ENCODE peak calls at places on chromosomes 13 and 19, in four cellular contexts. Z is transverse colon, S is lung microvascular endothelial cell, B is AG20443. O is an unnamed sample.

GRCh38 chr19:47494729-47495128 is 10.7 kb upstream of the KPTN start:
- DNase-seq in Z (no peak), S (no peak), B (no peak), O (no peak)

GRCh38 chr19:38905620-38906019 is 5.9 kb downstream of the NFKBIB start:
- DNase-seq in Z (no peak), S (no peak), B (no peak), O (no peak)

GRCh38 chr19:29320076-29320475 is 107.1 kb upstream of the UQCRFS1 start:
- DNase-seq in Z (no peak), S (no peak), B (no peak), O (no peak)

GRCh38 chr19:54266133-54266532 is 9.1 kb upstream of the LILRB5 start:
- DNase-seq in Z (peak), S (peak), B (peak), O (no peak)

GRCh38 chr19:6777434-6777833 is 4.9 kb downstream of the VAV1 start:
- DNase-seq in Z (no peak), S (no peak), B (no peak), O (no peak)

GRCh38 chr13:66680031-66680430 is 550.1 kb downstream of the PCDH9 start:
- DNase-seq in Z (no peak), S (peak), B (no peak), O (no peak)

GRCh38 chr19:45906221-45906620 is 3.8 kb upstream of the MYPOP start:
- DNase-seq in Z (no peak), S (peak), B (no peak), O (no peak)

GRCh38 chr13:93307166-93307565 is 80.6 kb downstream of the GPC6 start:
- DNase-seq in Z (no peak), S (no peak), B (no peak), O (no peak)

GRCh38 chr13:81017525-81018152 is 676.7 kb upstream of the SPRY2 start:
- DNase-seq in Z (no peak), S (peak), B (peak), O (peak)

GRCh38 chr13:101308247-101309013 is 107.9 kb downstream of the NALCN start:
- DNase-seq in Z (no peak), S (no peak), B (no peak), O (no peak)

GRCh38 chr13:50153401-50153800 is 138.2 kb downstream of the KCNRG start:
- DNase-seq in Z (no peak), S (no peak), B (no peak), O (no peak)

GRCh38 chr19:20616071-20616470 is 45.3 kb downstream of the ZNF626 start:
- DNase-seq in Z (no peak), S (no peak), B (no peak), O (no peak)

GRCh38 chr19:3057275-3057714 is 5.0 kb downstream of the TLE5 start:
- DNase-seq in Z (peak), S (peak), B (peak), O (peak)

GRCh38 chr19:53989600-53990533 is 1.6 kb upstream of the CACNG6 start:
- DNase-seq in Z (no peak), S (peak), B (no peak), O (no peak)

GRCh38 chr19:42563352-42564210 is 31.1 kb downstream of the CEACAM8 start:
- DNase-seq in Z (peak), S (peak), B (peak), O (peak)

GRCh38 chr13:72652681-72653080 is 74.7 kb downstream of the MZT1 start:
- DNase-seq in Z (no peak), S (peak), B (no peak), O (no peak)

GRCh38 chr13:114005206-114005720 is 31.4 kb upstream of the C13orf46 start:
- DNase-seq in Z (no peak), S (no peak), B (no peak), O (no peak)

GRCh38 chr13:113110852-113111315 is 5.3 kb downstream of the F7 start:
- DNase-seq in Z (peak), S (no peak), B (no peak), O (no peak)

GRCh38 chr13:48320396-48320790 is 16.8 kb downstream of the RB1 start:
- DNase-seq in Z (no peak), S (no peak), B (no peak), O (no peak)

GRCh38 chr13:76647550-76647949 is 238.7 kb downstream of the KCTD12 start:
- DNase-seq in Z (no peak), S (no peak), B (peak), O (no peak)

GRCh38 chr13:113596321-113597200 is 12.0 kb downstream of the TFDP1 start:
- DNase-seq in Z (peak), S (no peak), B (no peak), O (no peak)

GRCh38 chr13:114110091-114110829 is 22.2 kb downstream of the RASA3 start:
- DNase-seq in Z (peak), S (peak), B (no peak), O (no peak)

GRCh38 chr13:111363121-111363520 is 42.7 kb downstream of the TEX29 start:
- DNase-seq in Z (no peak), S (no peak), B (no peak), O (no peak)

GRCh38 chr19:17311455-17312248 is 2.3 kb downstream of the DDA1 start:
- DNase-seq in Z (no peak), S (peak), B (peak), O (no peak)

GRCh38 chr19:43960411-43960810 is 9.4 kb downstream of the ZNF221 start:
- DNase-seq in Z (no peak), S (no peak), B (no peak), O (no peak)

GRCh38 chr19:29724102-29724641 is 9.1 kb upstream of the C19orf12 start:
- DNase-seq in Z (no peak), S (peak), B (peak), O (no peak)

GRCh38 chr19:2270572-2271515 is 11.1 kb downstream of the PEAK3 start:
- DNase-seq in Z (peak), S (peak), B (peak), O (no peak)

GRCh38 chr19:40610396-40611064 is 9.4 kb downstream of the LTBP4 start:
- DNase-seq in Z (peak), S (peak), B (no peak), O (no peak)

GRCh38 chr19:41708481-41708880 is at the start of gene CEACAM5:
- DNase-seq in Z (peak), S (no peak), B (no peak), O (no peak)

GRCh38 chr19:58279042-58279924 is 528 bp downstream of the ZNF8 start:
- DNase-seq in Z (peak), S (peak), B (peak), O (no peak)

GRCh38 chr13:43478178-43478577 is 308.6 kb downstream of the ENOX1 start:
- DNase-seq in Z (no peak), S (peak), B (no peak), O (no peak)

GRCh38 chr19:31583148-31583547 is 233.9 kb upstream of the TSHZ3 start:
- DNase-seq in Z (no peak), S (no peak), B (no peak), O (no peak)